ENCODE peak calls at places on chromosomes 12 and 14, in eight cellular contexts. S is PC-9; J is fibroblast of the aortic adventitia; G is transverse colon; D is AG09319; H is epithelial cell of esophagus; E is CD4-positive, alpha-beta T cell; Z is MCF 10A. T is an unnamed sample.
A peak's percentile ranks its signal among the peaks of the same experiment; 100 is the strongest.

GRCh38 chr14:64673329-64673728 is 30.9 kb upstream of the PLEKHG3 start:
- DNase-seq in S (no peak), D (no peak), H (no peak), E (no peak), Z (no peak), G (no peak), J (no peak), T (no peak)

GRCh38 chr14:24633353-24633752 is 637 bp downstream of the GZMB start:
- DNase-seq in G (no peak), J (no peak), S (no peak), D (no peak), H (no peak), E (no peak), Z (no peak), T (no peak)

GRCh38 chr14:65551019-65551643 is 138.6 kb downstream of the FUT8 start:
- DNase-seq in D (no peak), J (no peak), G (no peak), S (no peak), H (no peak), Z (no peak), E (no peak), T (no peak)

GRCh38 chr14:77790566-77791224 is 9.2 kb upstream of the ADCK1 start:
- DNase-seq in S (no peak), D (no peak), Z (peak; percentile 67), E (no peak), J (no peak), G (no peak), H (peak; percentile 77), T (no peak)

GRCh38 chr12:108312885-108313203 is 26.3 kb downstream of the CMKLR1 start:
- DNase-seq in E (no peak), G (no peak), D (no peak), J (no peak), Z (peak; percentile 65), H (no peak), S (no peak), T (peak; percentile 24)

GRCh38 chr14:50064993-50065392 is 51.4 kb downstream of the VCPKMT start:
- DNase-seq in G (peak; percentile 68), D (no peak), S (no peak), H (peak; percentile 60), Z (peak; percentile 33), J (peak; percentile 71), E (peak; percentile 36), T (no peak)

GRCh38 chr14:89178802-89179201 is 238.2 kb downstream of the FOXN3 start:
- DNase-seq in H (no peak), E (no peak), Z (no peak), G (no peak), S (no peak), J (peak; percentile 62), D (no peak), T (peak; percentile 58)

GRCh38 chr12:120072472-120072871 is 44.1 kb downstream of the RAB35 start:
- DNase-seq in E (no peak), G (no peak), H (no peak), Z (no peak), S (no peak), J (no peak), D (no peak), T (no peak)

GRCh38 chr14:69615471-69616407 is 4.3 kb downstream of the SUSD6 start:
- DNase-seq in E (no peak), S (no peak), H (peak; percentile 23), G (peak; percentile 75), D (no peak), J (peak; percentile 87), Z (peak; percentile 52), T (peak; percentile 85)

GRCh38 chr12:4824415-4824814 is 85.3 kb upstream of the KCNA1 start:
- DNase-seq in D (no peak), Z (peak; percentile 29), J (peak; percentile 56), E (no peak), G (no peak), S (no peak), H (peak; percentile 10), T (peak; percentile 48)

DNA sequence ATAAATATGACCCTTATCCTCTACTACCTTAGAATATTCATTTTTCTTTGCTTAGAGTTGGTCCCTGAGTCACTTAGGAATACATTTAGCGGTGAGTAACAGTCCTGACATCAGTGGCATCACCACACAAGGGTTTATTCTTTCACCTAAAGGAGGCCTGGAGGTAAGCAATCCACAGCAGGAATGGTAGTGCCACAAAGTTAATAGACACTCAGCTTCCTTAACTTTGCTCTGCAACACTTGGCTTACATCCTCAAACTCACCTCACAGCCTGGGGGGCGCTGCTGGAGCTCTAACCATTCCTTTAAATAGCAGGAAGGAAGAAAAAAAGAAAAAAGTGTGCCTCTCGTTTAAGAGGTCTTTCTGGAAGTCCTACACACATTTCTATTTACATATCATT is 29.1 kb downstream of the BBOF1 start:
- DNase-seq in S (peak; percentile 27), J (no peak), H (peak; percentile 68), G (no peak), Z (peak; percentile 27), E (no peak), D (no peak), T (no peak)
- TF ChIP-seq CTCF in S (no peak), J (no peak), H (no peak), G (no peak), Z (no peak), E (no peak), D (no peak), T (no peak)

GRCh38 chr14:105144666-105145380 is 23.8 kb downstream of the JAG2 start:
- DNase-seq in H (no peak), S (no peak), Z (no peak), J (no peak), E (no peak), D (no peak), G (peak; percentile 4), T (no peak)
- TF ChIP-seq CTCF in H (peak; percentile 5), S (no peak), Z (no peak), J (no peak), E (no peak), D (no peak), G (no peak), T (no peak)

GRCh38 chr12:52305921-52306705 is 14.8 kb upstream of the KRT81 start:
- DNase-seq in E (no peak), G (no peak), J (no peak), D (no peak), Z (peak; percentile 37), S (no peak), H (no peak), T (no peak)
- TF ChIP-seq CTCF in E (no peak), G (peak; percentile 22), J (no peak), D (peak; percentile 14), Z (peak; percentile 32), S (peak; percentile 48), H (peak; percentile 4), T (peak; percentile 30)

GRCh38 chr12:93167331-93167730 is 210.4 kb upstream of the NUDT4 start:
- DNase-seq in G (no peak), H (no peak), E (no peak), Z (no peak), J (no peak), D (no peak), S (no peak), T (no peak)

GRCh38 chr12:93173178-93173957 is 204.4 kb upstream of the NUDT4 start:
- DNase-seq in E (no peak), Z (peak; percentile 24), G (no peak), H (no peak), S (no peak), J (peak; percentile 58), D (no peak), T (no peak)

GRCh38 chr12:93166891-93167307 is 210.8 kb upstream of the NUDT4 start:
- DNase-seq in J (no peak), Z (no peak), E (no peak), S (no peak), H (no peak), D (no peak), G (no peak), T (no peak)

GRCh38 chr12:93167841-93168492 is 209.8 kb upstream of the NUDT4 start:
- DNase-seq in E (no peak), J (no peak), D (no peak), G (peak; percentile 42), S (no peak), Z (no peak), H (no peak), T (no peak)

GRCh38 chr12:93169536-93169935 is 208.2 kb upstream of the NUDT4 start:
- DNase-seq in J (no peak), G (no peak), D (no peak), Z (no peak), E (no peak), S (no peak), H (no peak), T (no peak)
- TF ChIP-seq CTCF in J (no peak), G (no peak), D (no peak), Z (no peak), E (no peak), S (no peak), H (no peak), T (no peak)

GRCh38 chr14:105168979-105169507 is 467 bp upstream of the JAG2 start:
- DNase-seq in J (no peak), S (no peak), Z (no peak), G (no peak), H (peak; percentile 58), D (no peak), E (no peak), T (no peak)
- TF ChIP-seq CTCF in J (peak; percentile 37), S (peak; percentile 60), Z (peak; percentile 20), G (peak; percentile 29), H (peak; percentile 29), D (peak; percentile 26), E (peak; percentile 42), T (peak; percentile 34)

GRCh38 chr12:113416091-113416754 is 6.0 kb upstream of the SDSL start:
- DNase-seq in Z (peak; percentile 35), S (peak; percentile 37), J (no peak), H (no peak), D (no peak), G (peak; percentile 13), E (no peak), T (no peak)
- TF ChIP-seq CTCF in Z (no peak), S (no peak), J (no peak), H (no peak), D (no peak), G (no peak), E (no peak), T (no peak)

T was measured in fibroblast of pulmonary artery.